ENCODE peak calls at places on chromosomes 6 and 20, in six cellular contexts. E is mesenchymal stem cell, Z is IMR-90, D is H1, H is neuronal stem cell, V is H9. X is an unnamed sample.

GRCh38 chr6:55875420-55875819 is at the start of gene BMP5:
- DNase-seq in Z (no peak), H (peak; percentile 14), E (peak; percentile 43), D (no peak), V (no peak), X (no peak)

GRCh38 chr6:149060985-149061760 is 256.3 kb upstream of the TAB2 start:
- DNase-seq in V (no peak), H (no peak), Z (peak; percentile 70), D (no peak), E (peak; percentile 87), X (no peak)

GRCh38 chr6:15287670-15288069 is 41.8 kb downstream of the JARID2 start:
- DNase-seq in Z (no peak), V (no peak), H (no peak), E (no peak), D (no peak), X (no peak)

GRCh38 chr20:21096321-21097043 is 9.7 kb downstream of the LINC00237 start:
- DNase-seq in E (peak; percentile 52), H (no peak), Z (peak; percentile 32), V (peak; percentile 72), D (no peak), X (peak; percentile 52)

GRCh38 chr6:105257350-105257749 is 77.5 kb upstream of the POPDC3 start:
- DNase-seq in Z (no peak), E (no peak), H (no peak), V (no peak), D (no peak), X (peak; percentile 4)

GRCh38 chr20:584375-585301 is 25.5 kb downstream of the TCF15 start:
- DNase-seq in D (no peak), H (no peak), E (no peak), V (no peak), Z (no peak), X (no peak)

GRCh38 chr6:170440437-170440836 is 112.7 kb downstream of the PSMB1 start:
- DNase-seq in Z (no peak), D (no peak), V (peak; percentile 33), E (no peak), H (no peak), X (no peak)

GRCh38 chr6:48255094-48255493 is 144.1 kb upstream of the PTCHD4 start:
- DNase-seq in H (no peak), V (no peak), E (no peak), Z (no peak), D (no peak), X (no peak)

GRCh38 chr6:141464490-141464889 is 668.2 kb upstream of the GJE1 start:
- DNase-seq in H (no peak), D (no peak), E (peak; percentile 74), Z (peak; percentile 35), V (no peak), X (peak; percentile 84)

GRCh38 chr20:41134362-41135186 is 2.8 kb upstream of the PLCG1 start:
- DNase-seq in Z (no peak), V (no peak), E (no peak), H (no peak), D (no peak), X (no peak)

GRCh38 chr6:70860044-70860443 is 96.8 kb downstream of the B3GAT2 start:
- DNase-seq in V (no peak), E (no peak), Z (peak; percentile 44), H (no peak), D (no peak), X (no peak)

GRCh38 chr6:134590449-134590848 is 272.5 kb upstream of the SGK1 start:
- DNase-seq in D (no peak), E (no peak), Z (peak; percentile 68), H (no peak), V (no peak), X (peak; percentile 58)

GRCh38 chr6:102571236-102571908 is 1177.9 kb downstream of the GRIK2 start:
- DNase-seq in E (no peak), H (no peak), V (no peak), D (no peak), Z (no peak), X (no peak)
- H2BK120ac ChIP-seq in E (no peak overlapping the region), H (no peak overlapping the region), V (no peak overlapping the region), D (no peak overlapping the region), Z (no peak overlapping the region), X (no peak overlapping the region)

GRCh38 chr6:52081237-52081636 is 6.2 kb downstream of the PKHD1 start:
- DNase-seq in V (no peak), H (no peak), D (no peak), E (no peak), Z (no peak), X (no peak)

GRCh38 chr6:52074155-52074554 is 13.3 kb downstream of the PKHD1 start:
- DNase-seq in H (no peak), V (no peak), E (no peak), Z (no peak), D (no peak), X (no peak)

GRCh38 chr6:52077961-52078613 is 9.3 kb downstream of the PKHD1 start:
- DNase-seq in E (no peak), Z (no peak), D (no peak), H (no peak), V (no peak), X (no peak)

GRCh38 chr6:52076791-52077179 is 10.6 kb downstream of the PKHD1 start:
- DNase-seq in E (no peak), H (no peak), V (peak; percentile 62), Z (no peak), D (no peak), X (no peak)

GRCh38 chr6:52077180-52077884 is 10.1 kb downstream of the PKHD1 start:
- DNase-seq in Z (no peak), H (no peak), D (no peak), V (peak; percentile 61), E (no peak), X (no peak)
- H2BK120ac ChIP-seq in Z (no peak overlapping the region), H (no peak overlapping the region), D (peak overlapping the region; percentile 0), V (no peak overlapping the region), E (no peak overlapping the region), X (no peak overlapping the region)

GRCh38 chr6:84061174-84061573 is 27.6 kb downstream of the MRAP2 start:
- DNase-seq in Z (no peak), D (no peak), V (no peak), H (no peak), E (no peak), X (no peak)

GRCh38 chr6:84061613-84062398 is 28.2 kb downstream of the MRAP2 start:
- DNase-seq in Z (no peak), V (no peak), H (no peak), E (no peak), D (no peak), X (no peak)

GRCh38 chr6:84059082-84059481 is 25.5 kb downstream of the MRAP2 start:
- DNase-seq in E (no peak), D (no peak), Z (no peak), V (no peak), H (no peak), X (no peak)

GRCh38 chr6:84065718-84066290 is 32.2 kb downstream of the MRAP2 start:
- DNase-seq in V (no peak), Z (peak; percentile 5), H (no peak), E (no peak), D (no peak), X (no peak)

GRCh38 chr6:84062519-84063154 is 29.1 kb downstream of the MRAP2 start:
- DNase-seq in H (no peak), D (no peak), Z (no peak), V (no peak), E (no peak), X (no peak)
- H2BK120ac ChIP-seq in H (no peak overlapping the region), D (no peak overlapping the region), Z (no peak overlapping the region), V (no peak overlapping the region), E (no peak overlapping the region), X (no peak overlapping the region)

DNA sequence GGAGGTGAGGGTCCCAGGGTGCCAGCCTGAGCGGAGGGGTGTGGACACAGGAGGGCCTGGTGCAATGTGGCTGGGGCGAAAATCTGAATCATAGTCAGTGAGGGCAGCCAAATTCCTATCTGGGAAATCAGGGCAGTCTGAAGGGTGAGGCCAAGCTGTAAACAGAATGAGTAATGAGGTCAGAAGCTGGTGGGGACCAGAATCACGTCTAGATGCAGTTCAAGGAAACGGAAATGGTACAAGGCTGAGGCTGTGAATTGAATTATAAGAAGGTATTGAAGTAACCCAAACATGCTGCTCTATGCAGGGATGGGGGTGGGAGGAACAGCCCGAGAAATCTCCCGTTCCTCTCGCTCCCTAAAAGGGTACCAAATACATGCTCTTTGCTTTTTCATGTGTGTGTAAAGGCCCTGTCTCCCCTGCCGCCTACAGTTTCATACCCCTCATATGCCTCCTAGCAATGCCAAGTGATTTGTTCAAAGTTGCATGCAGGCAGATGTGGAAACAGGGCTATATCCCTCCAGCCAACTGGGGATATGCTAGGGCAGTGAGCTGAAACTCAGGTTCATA is 35.2 kb upstream of the PIM1 start:
- DNase-seq in D (no peak), H (no peak), Z (peak; percentile 96), V (no peak), E (peak; percentile 95), X (peak; percentile 86)
- H2BK120ac ChIP-seq in D (no peak overlapping the region), H (no peak overlapping the region), Z (peak overlapping the region; percentile 93), V (no peak overlapping the region), E (peak overlapping the region; percentile 92), X (peak overlapping the region; percentile 67)

DNA sequence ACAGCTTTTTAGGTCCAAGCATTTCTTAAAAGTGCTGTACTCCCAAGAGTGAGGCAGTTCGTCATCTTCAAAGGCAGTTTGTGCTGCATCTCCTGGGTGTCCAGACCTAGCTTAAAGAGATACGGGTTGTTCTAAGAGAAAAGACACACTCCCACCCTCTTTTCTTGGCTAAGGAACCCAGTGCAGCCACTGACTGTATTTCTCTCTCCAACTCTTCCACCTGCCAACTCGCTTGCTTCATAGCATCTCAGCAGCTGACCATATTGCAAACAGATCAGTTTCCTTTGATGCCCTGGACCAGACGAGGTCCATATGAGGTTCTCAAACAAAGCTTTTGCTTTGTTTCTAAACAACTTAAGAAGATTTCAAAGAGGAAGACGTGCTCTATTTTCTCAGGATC is 101.1 kb downstream of the ISM1 start:
- DNase-seq in E (no peak), D (no peak), V (no peak), Z (no peak), H (no peak), X (no peak)
- H2BK120ac ChIP-seq in E (no peak overlapping the region), D (no peak overlapping the region), V (no peak overlapping the region), Z (no peak overlapping the region), H (no peak overlapping the region), X (peak overlapping the region; percentile 52)

GRCh38 chr20:49278036-49278816 is at the start of gene ZNFX1:
- DNase-seq in Z (peak; percentile 96), V (peak; percentile 98), H (peak; percentile 98), D (peak; percentile 98), E (peak; percentile 98), X (peak; percentile 100)
- H2BK120ac ChIP-seq in Z (peak within 1 kb of the TSS; percentile 79), V (no peak within 1 kb of the TSS), H (no peak within 1 kb of the TSS), D (peak within 1 kb of the TSS; percentile 3), E (peak within 1 kb of the TSS; percentile 95), X (peak within 1 kb of the TSS; percentile 92)

GRCh38 chr6:38909020-38909730 is 139.4 kb upstream of the GLP1R start:
- DNase-seq in V (no peak), H (no peak), D (no peak), Z (no peak), E (no peak), X (no peak)
- H2BK120ac ChIP-seq in V (no peak overlapping the region), H (no peak overlapping the region), D (no peak overlapping the region), Z (no peak overlapping the region), E (no peak overlapping the region), X (no peak overlapping the region)